ENCODE peak calls at places on chromosomes 5 and 9, in seven cellular contexts. One of them, this sample, is unnamed.

GRCh38 chr5:92505925-92506324 is 1075.1 kb downstream of the NR2F1-AS1 start:
- DNase-seq in ascending aorta: no peak
- DNase-seq in HCT116: no peak
- DNase-seq in GM12865: no peak
- DNase-seq in fibroblast of pulmonary artery: peak; percentile 29
- DNase-seq in astrocyte of the spinal cord: peak; percentile 50
- DNase-seq in coronary artery: no peak
- DNase-seq in this sample: no peak

GRCh38 chr9:14347408-14348224 is 33.7 kb upstream of the NFIB start:
- DNase-seq in ascending aorta: no peak
- DNase-seq in HCT116: no peak
- DNase-seq in GM12865: no peak
- DNase-seq in fibroblast of pulmonary artery: peak; percentile 60
- DNase-seq in astrocyte of the spinal cord: peak; percentile 50
- DNase-seq in coronary artery: peak; percentile 82
- DNase-seq in this sample: no peak

GRCh38 chr5:149901511-149901910 is 43.1 kb downstream of the PDE6A start:
- DNase-seq in ascending aorta: no peak
- DNase-seq in HCT116: no peak
- DNase-seq in GM12865: no peak
- DNase-seq in fibroblast of pulmonary artery: no peak
- DNase-seq in astrocyte of the spinal cord: no peak
- DNase-seq in coronary artery: no peak
- DNase-seq in this sample: no peak

GRCh38 chr5:142814122-142814521 is 43.9 kb downstream of the ARHGAP26 start:
- DNase-seq in ascending aorta: no peak
- DNase-seq in HCT116: no peak
- DNase-seq in GM12865: no peak
- DNase-seq in fibroblast of pulmonary artery: no peak
- DNase-seq in astrocyte of the spinal cord: no peak
- DNase-seq in coronary artery: no peak
- DNase-seq in this sample: no peak

GRCh38 chr5:9361835-9362234 is 184.0 kb downstream of the SEMA5A start:
- DNase-seq in ascending aorta: no peak
- DNase-seq in HCT116: peak; percentile 6
- DNase-seq in GM12865: peak; percentile 96
- DNase-seq in fibroblast of pulmonary artery: peak; percentile 82
- DNase-seq in astrocyte of the spinal cord: peak; percentile 51
- DNase-seq in coronary artery: no peak
- DNase-seq in this sample: no peak

GRCh38 chr5:59999056-59999455 is 105.5 kb upstream of the PDE4D start:
- DNase-seq in ascending aorta: no peak
- DNase-seq in HCT116: no peak
- DNase-seq in GM12865: no peak
- DNase-seq in fibroblast of pulmonary artery: no peak
- DNase-seq in astrocyte of the spinal cord: peak; percentile 78
- DNase-seq in coronary artery: no peak
- DNase-seq in this sample: no peak

GRCh38 chr5:147481857-147482256 is 28.0 kb downstream of the DPYSL3 start:
- DNase-seq in ascending aorta: no peak
- DNase-seq in HCT116: no peak
- DNase-seq in GM12865: no peak
- DNase-seq in fibroblast of pulmonary artery: peak; percentile 84
- DNase-seq in astrocyte of the spinal cord: peak; percentile 73
- DNase-seq in coronary artery: no peak
- DNase-seq in this sample: no peak

GRCh38 chr9:134028575-134029247 is 3.4 kb downstream of the BRD3OS start:
- DNase-seq in ascending aorta: no peak
- DNase-seq in HCT116: no peak
- DNase-seq in GM12865: no peak
- DNase-seq in fibroblast of pulmonary artery: no peak
- DNase-seq in astrocyte of the spinal cord: no peak
- DNase-seq in coronary artery: no peak
- DNase-seq in this sample: no peak

GRCh38 chr9:86324308-86324707 is 29.9 kb downstream of the TUT7 start:
- DNase-seq in ascending aorta: no peak
- DNase-seq in HCT116: no peak
- DNase-seq in GM12865: peak; percentile 9
- DNase-seq in fibroblast of pulmonary artery: peak; percentile 53
- DNase-seq in astrocyte of the spinal cord: peak; percentile 59
- DNase-seq in coronary artery: no peak
- DNase-seq in this sample: no peak

GRCh38 chr9:75053869-75054268 is 25.8 kb upstream of the CARNMT1 start:
- DNase-seq in ascending aorta: no peak
- DNase-seq in HCT116: no peak
- DNase-seq in GM12865: peak; percentile 53
- DNase-seq in fibroblast of pulmonary artery: no peak
- DNase-seq in astrocyte of the spinal cord: no peak
- DNase-seq in coronary artery: no peak
- DNase-seq in this sample: no peak

GRCh38 chr5:41115281-41115680 is 44.1 kb upstream of the MROH2B start:
- DNase-seq in ascending aorta: no peak
- DNase-seq in HCT116: no peak
- DNase-seq in GM12865: no peak
- DNase-seq in fibroblast of pulmonary artery: peak; percentile 75
- DNase-seq in astrocyte of the spinal cord: peak; percentile 87
- DNase-seq in coronary artery: no peak
- DNase-seq in this sample: no peak

GRCh38 chr9:96040591-96041461 is 165.3 kb downstream of the ERCC6L2 start:
- DNase-seq in ascending aorta: no peak
- DNase-seq in HCT116: no peak
- DNase-seq in GM12865: no peak
- DNase-seq in fibroblast of pulmonary artery: no peak
- DNase-seq in astrocyte of the spinal cord: no peak
- DNase-seq in coronary artery: no peak
- DNase-seq in this sample: no peak

GRCh38 chr5:171371326-171371725 is 16.3 kb upstream of the NPM1 start:
- DNase-seq in ascending aorta: peak; percentile 38
- DNase-seq in HCT116: no peak
- DNase-seq in GM12865: no peak
- DNase-seq in fibroblast of pulmonary artery: no peak
- DNase-seq in astrocyte of the spinal cord: no peak
- DNase-seq in coronary artery: no peak
- DNase-seq in this sample: no peak

GRCh38 chr9:121299125-121299466 is 31.1 kb downstream of the GSN start:
- DNase-seq in ascending aorta: no peak
- DNase-seq in HCT116: no peak
- DNase-seq in GM12865: no peak
- DNase-seq in fibroblast of pulmonary artery: no peak
- DNase-seq in astrocyte of the spinal cord: no peak
- DNase-seq in coronary artery: peak; percentile 77
- DNase-seq in this sample: no peak
- H3K4me3 ChIP-seq in ascending aorta: peak overlapping the region; percentile 70
- H3K4me3 ChIP-seq in HCT116: peak overlapping the region; percentile 43
- H3K4me3 ChIP-seq in GM12865: no peak overlapping the region
- H3K4me3 ChIP-seq in fibroblast of pulmonary artery: peak overlapping the region; percentile 55
- H3K4me3 ChIP-seq in astrocyte of the spinal cord: peak overlapping the region; percentile 20
- H3K4me3 ChIP-seq in coronary artery: peak overlapping the region; percentile 75
- H3K4me3 ChIP-seq in this sample: peak overlapping the region; percentile 37

DNA sequence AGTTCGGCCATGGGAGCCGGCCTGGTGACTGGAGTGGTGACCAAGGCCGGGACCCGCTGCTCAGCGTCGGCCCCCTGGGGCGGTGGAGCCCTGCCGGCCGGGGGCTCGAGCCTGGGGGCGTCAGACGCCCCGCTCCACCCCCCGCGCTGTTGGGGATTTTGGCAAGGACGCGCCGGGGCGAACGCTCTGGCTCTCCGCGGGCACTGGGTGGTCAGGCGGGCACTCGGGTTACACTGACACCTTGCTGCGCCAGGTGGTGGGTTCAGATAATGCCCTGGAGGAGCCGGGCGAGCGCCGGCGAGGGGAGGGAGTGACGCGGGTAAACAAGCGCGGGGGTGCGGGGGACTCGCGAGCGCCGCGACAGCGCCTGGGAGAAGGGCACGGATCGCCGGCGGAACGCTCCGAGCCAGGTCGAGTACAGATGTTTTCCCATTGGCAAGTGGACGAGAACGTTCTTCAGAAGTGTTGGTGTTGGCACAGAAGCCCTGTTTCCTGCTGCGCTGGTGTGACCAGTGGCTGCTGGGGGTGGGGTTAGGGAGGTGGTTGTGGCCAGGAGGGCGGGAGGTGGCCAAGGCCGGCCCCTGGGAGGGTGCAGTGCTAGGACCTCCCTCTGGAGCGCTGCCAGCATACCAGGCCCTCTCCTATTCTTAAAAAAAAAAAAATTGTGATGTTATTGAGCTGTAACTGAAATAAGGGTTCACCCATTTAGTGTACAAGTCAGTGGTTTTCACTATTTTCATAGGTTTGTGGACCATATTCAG is 773 bp downstream of the SQSTM1 start:
- DNase-seq in ascending aorta: peak; percentile 98
- DNase-seq in HCT116: peak; percentile 81
- DNase-seq in GM12865: peak; percentile 93
- DNase-seq in fibroblast of pulmonary artery: peak; percentile 96
- DNase-seq in astrocyte of the spinal cord: peak; percentile 97
- DNase-seq in coronary artery: peak; percentile 98
- DNase-seq in this sample: peak; percentile 74
- TF ChIP-seq CTCF in ascending aorta: no peak
- TF ChIP-seq CTCF in HCT116: no peak
- TF ChIP-seq CTCF in GM12865: no peak
- TF ChIP-seq CTCF in fibroblast of pulmonary artery: no peak
- TF ChIP-seq CTCF in astrocyte of the spinal cord: no peak
- TF ChIP-seq CTCF in coronary artery: no peak
- TF ChIP-seq CTCF in this sample: no peak

DNA sequence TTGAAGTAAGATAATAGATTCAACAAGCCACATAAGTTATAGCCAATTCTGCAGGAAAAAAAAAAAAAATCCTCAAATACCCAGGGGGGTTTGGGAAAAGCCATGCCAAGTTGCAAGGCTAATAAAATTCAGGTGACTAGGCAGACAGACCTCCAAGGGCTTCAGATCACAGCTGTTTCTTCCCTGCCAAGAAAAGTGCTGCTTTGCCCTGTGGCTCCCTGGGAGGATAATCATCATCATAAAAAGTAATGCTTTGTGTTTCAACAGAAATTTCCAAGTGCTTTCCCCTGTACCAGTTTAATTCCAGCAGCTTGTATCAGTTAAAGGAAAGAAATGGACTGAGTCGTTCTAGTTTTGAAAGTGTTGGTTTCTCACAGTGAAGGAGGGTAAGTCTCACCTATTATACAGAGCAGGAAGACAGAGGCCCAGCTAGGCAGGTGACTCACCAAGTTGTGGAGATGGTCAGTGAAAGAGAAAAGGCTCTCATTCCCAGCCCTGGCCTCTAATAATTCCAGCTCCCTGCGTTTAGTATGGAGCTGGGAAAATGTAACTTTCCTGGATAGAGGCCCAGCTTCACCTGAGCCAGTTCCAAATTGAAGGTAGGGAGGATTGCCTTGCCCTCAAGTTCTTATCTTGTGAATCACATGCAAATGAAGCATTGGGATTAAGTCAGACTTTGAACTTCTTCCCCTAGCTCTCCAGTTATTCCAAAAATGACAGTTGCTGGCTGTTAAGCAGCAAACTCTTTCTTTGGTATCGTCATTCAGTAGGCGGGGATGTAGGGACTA is 263.4 kb downstream of the GRIA1 start:
- DNase-seq in ascending aorta: no peak
- DNase-seq in HCT116: no peak
- DNase-seq in GM12865: no peak
- DNase-seq in fibroblast of pulmonary artery: no peak
- DNase-seq in astrocyte of the spinal cord: no peak
- DNase-seq in coronary artery: no peak
- DNase-seq in this sample: no peak
- H3K4me3 ChIP-seq in ascending aorta: no peak overlapping the region
- H3K4me3 ChIP-seq in HCT116: no peak overlapping the region
- H3K4me3 ChIP-seq in GM12865: no peak overlapping the region
- H3K4me3 ChIP-seq in fibroblast of pulmonary artery: no peak overlapping the region
- H3K4me3 ChIP-seq in astrocyte of the spinal cord: no peak overlapping the region
- H3K4me3 ChIP-seq in coronary artery: no peak overlapping the region
- H3K4me3 ChIP-seq in this sample: no peak overlapping the region

GRCh38 chr5:36876965-36877666 is 547 bp downstream of the NIPBL start:
- DNase-seq in ascending aorta: peak; percentile 82
- DNase-seq in HCT116: peak; percentile 23
- DNase-seq in GM12865: peak; percentile 77
- DNase-seq in fibroblast of pulmonary artery: peak; percentile 66
- DNase-seq in astrocyte of the spinal cord: peak; percentile 69
- DNase-seq in coronary artery: peak; percentile 84
- DNase-seq in this sample: no peak
- TF ChIP-seq CTCF in ascending aorta: no peak
- TF ChIP-seq CTCF in HCT116: no peak
- TF ChIP-seq CTCF in GM12865: no peak
- TF ChIP-seq CTCF in fibroblast of pulmonary artery: no peak
- TF ChIP-seq CTCF in astrocyte of the spinal cord: peak; percentile 4
- TF ChIP-seq CTCF in coronary artery: no peak
- TF ChIP-seq CTCF in this sample: no peak

GRCh38 chr5:157059093-157059539 is at the start of gene HAVCR1:
- DNase-seq in ascending aorta: no peak
- DNase-seq in HCT116: no peak
- DNase-seq in GM12865: no peak
- DNase-seq in fibroblast of pulmonary artery: no peak
- DNase-seq in astrocyte of the spinal cord: no peak
- DNase-seq in coronary artery: no peak
- DNase-seq in this sample: no peak

GRCh38 chr5:157051604-157052245 is 7.2 kb downstream of the HAVCR1 start:
- DNase-seq in ascending aorta: no peak
- DNase-seq in HCT116: no peak
- DNase-seq in GM12865: no peak
- DNase-seq in fibroblast of pulmonary artery: no peak
- DNase-seq in astrocyte of the spinal cord: no peak
- DNase-seq in coronary artery: no peak
- DNase-seq in this sample: no peak

GRCh38 chr5:157059891-157060290 is 975 bp upstream of the HAVCR1 start:
- DNase-seq in ascending aorta: no peak
- DNase-seq in HCT116: no peak
- DNase-seq in GM12865: no peak
- DNase-seq in fibroblast of pulmonary artery: no peak
- DNase-seq in astrocyte of the spinal cord: no peak
- DNase-seq in coronary artery: no peak
- DNase-seq in this sample: no peak

DNA sequence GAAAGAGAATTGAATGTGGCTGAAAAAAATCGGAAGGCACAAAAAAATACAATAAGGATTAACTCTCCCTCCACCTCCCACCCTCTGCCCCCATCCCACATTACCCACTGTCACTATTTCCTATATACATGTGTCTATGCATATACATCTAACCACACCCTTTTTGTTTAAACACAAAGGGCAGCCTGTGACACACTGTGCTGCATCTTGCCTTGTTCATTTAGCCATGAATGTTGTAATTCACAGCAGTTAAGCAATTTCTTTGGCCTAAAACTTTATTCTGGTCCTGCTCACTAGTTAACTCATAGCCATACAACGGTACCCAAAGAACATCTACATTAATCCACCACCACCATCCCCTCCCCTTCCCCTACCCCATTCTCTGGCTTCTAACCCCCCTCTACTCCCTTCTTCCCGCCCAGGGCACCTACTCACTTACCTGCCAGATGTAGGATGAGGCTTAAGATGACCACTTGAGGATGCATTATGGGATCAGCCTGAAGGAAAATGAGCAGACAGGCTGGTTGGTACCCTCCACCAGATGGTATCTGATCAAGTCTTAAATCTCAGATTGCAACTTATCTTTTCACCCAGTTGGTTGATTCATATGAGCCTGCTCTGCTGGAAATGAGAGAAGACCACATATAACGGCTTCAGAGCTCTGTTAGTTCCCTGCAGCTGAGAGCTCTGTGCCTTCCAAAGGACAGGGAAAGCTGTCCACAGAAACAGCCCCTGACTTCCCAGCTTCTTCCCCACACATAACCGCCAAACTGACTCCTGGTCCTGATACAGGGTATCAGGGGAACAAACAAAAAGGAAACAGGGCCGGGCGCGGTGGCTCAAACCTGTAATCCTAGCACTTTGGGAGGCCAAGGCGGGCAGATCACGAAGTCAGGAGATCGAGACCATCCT is 1.2 kb downstream of the HAVCR1 start:
- DNase-seq in ascending aorta: no peak
- DNase-seq in HCT116: no peak
- DNase-seq in GM12865: no peak
- DNase-seq in fibroblast of pulmonary artery: no peak
- DNase-seq in astrocyte of the spinal cord: no peak
- DNase-seq in coronary artery: no peak
- DNase-seq in this sample: no peak
- H3K4me3 ChIP-seq in ascending aorta: no peak overlapping the region
- H3K4me3 ChIP-seq in HCT116: no peak overlapping the region
- H3K4me3 ChIP-seq in GM12865: no peak overlapping the region
- H3K4me3 ChIP-seq in fibroblast of pulmonary artery: no peak overlapping the region
- H3K4me3 ChIP-seq in astrocyte of the spinal cord: no peak overlapping the region
- H3K4me3 ChIP-seq in coronary artery: no peak overlapping the region
- H3K4me3 ChIP-seq in this sample: no peak overlapping the region